ENCODE peak calls at places on chromosomes 4 and X, in five cellular contexts. V is testis; C is aorta; F is breast epithelium; H is stimulated activated CD4-positive, alpha-beta T cell treated with anti-CD3 and anti-CD28 coated beads, Interleukin-15, amount 100 ng/mL, for 1 hour. D is an unnamed sample.

GRCh38 chrX:43345166-43345565 is 310.9 kb upstream of the MAOA start:
- DNase-seq in F (no peak), H (no peak), C (no peak), V (no peak), D (no peak)

GRCh38 chrX:68254738-68255645 is 178.3 kb downstream of the OPHN1 start:
- DNase-seq in H (no peak), V (no peak), F (no peak), C (peak; percentile 32), D (no peak)

GRCh38 chr4:6573986-6574746 is 823 bp upstream of the MAN2B2 start:
- DNase-seq in F (no peak), V (no peak), C (no peak), H (no peak), D (no peak)

GRCh38 chrX:97030463-97030862 is 146.8 kb downstream of the RPA4 start:
- DNase-seq in V (no peak), F (no peak), C (no peak), H (no peak), D (no peak)

GRCh38 chr4:33628296-33628695 is 2616.0 kb downstream of the ARAP2 start:
- DNase-seq in F (no peak), C (no peak), V (no peak), H (no peak), D (no peak)

GRCh38 chr4:105304085-105304484 is 157.4 kb downstream of the TET2 start:
- DNase-seq in C (no peak), V (no peak), H (no peak), F (no peak), D (no peak)

GRCh38 chr4:64079316-64079715 is 329.9 kb downstream of the TECRL start:
- DNase-seq in H (no peak), C (no peak), F (no peak), V (no peak), D (no peak)

GRCh38 chr4:39169426-39169825 is 12.9 kb upstream of the WDR19 start:
- DNase-seq in H (no peak), V (no peak), C (no peak), F (no peak), D (no peak)

GRCh38 chr4:119106036-119107000 is 29.3 kb upstream of the MYOZ2 start:
- DNase-seq in V (no peak), H (no peak), C (no peak), F (peak; percentile 73), D (no peak)

GRCh38 chr4:100117749-100118148 is 72.5 kb downstream of the DDIT4L start:
- DNase-seq in H (no peak), F (no peak), C (no peak), V (no peak), D (no peak)

GRCh38 chr4:7733801-7734650 is 205.6 kb downstream of the AFAP1 start:
- DNase-seq in V (no peak), F (no peak), H (no peak), C (no peak), D (no peak)

GRCh38 chrX:132766452-132766851 is 192.0 kb downstream of the HS6ST2 start:
- DNase-seq in V (no peak), H (no peak), C (no peak), F (no peak), D (no peak)

GRCh38 chr4:30948653-30949052 is 228.5 kb downstream of the PCDH7 start:
- DNase-seq in F (no peak), H (no peak), V (no peak), C (no peak), D (no peak)

GRCh38 chr4:11368701-11369115 is 60.0 kb downstream of the HS3ST1 start:
- DNase-seq in F (no peak), V (peak; percentile 46), C (no peak), H (no peak), D (no peak)

GRCh38 chr4:157887316-157887715 is 285.5 kb downstream of the GASK1B start:
- DNase-seq in H (no peak), V (no peak), C (no peak), F (no peak), D (no peak)

GRCh38 chr4:88592600-88593448 is 544 bp downstream of the HERC3 start:
- DNase-seq in F (peak; percentile 56), C (peak; percentile 93), H (peak; percentile 58), V (peak; percentile 80), D (peak; percentile 43)

GRCh38 chr4:112036881-112037280 is 108.4 kb upstream of the FAM241A start:
- DNase-seq in F (no peak), H (no peak), C (no peak), V (no peak), D (no peak)

GRCh38 chr4:53532521-53532920 is 58.8 kb downstream of the LNX1 start:
- DNase-seq in F (no peak), H (no peak), C (no peak), V (no peak), D (no peak)

GRCh38 chr4:90007494-90008167 is 113.0 kb downstream of the MMRN1 start:
- DNase-seq in V (no peak), C (no peak), F (no peak), H (no peak), D (no peak)

GRCh38 chr4:151676301-151676700 is 84.5 kb downstream of the GATB start:
- DNase-seq in H (no peak), F (no peak), V (no peak), C (no peak), D (peak; percentile 35)

GRCh38 chr4:16642897-16643296 is 255.5 kb downstream of the LDB2 start:
- DNase-seq in F (no peak), C (no peak), H (no peak), V (no peak), D (no peak)

GRCh38 chr4:74715731-74716435 is 78.4 kb downstream of the BTC start:
- DNase-seq in F (no peak), C (no peak), V (no peak), H (no peak), D (no peak)